ENCODE peak calls at places on chromosomes 7 and 10, in ten cellular contexts. Z is brain microvascular endothelial cell, F is Karpas-422, G is kidney, X is transverse colon, O is OCI-LY7, U is hepatocyte, D is fibroblast of lung, K is right lobe of liver, I is HCT116. H is an unnamed sample.

GRCh38 chr7:10483671-10484070 is 490.0 kb upstream of the PHF14 start:
- DNase-seq in Z (no peak), F (no peak), G (no peak), X (no peak), O (no peak), U (no peak), D (peak; percentile 2), K (no peak), I (no peak), H (no peak)

GRCh38 chr10:89389254-89389653 is 3.2 kb upstream of the IFIT1 start:
- DNase-seq in Z (no peak), F (no peak), G (no peak), X (no peak), O (peak; percentile 27), U (peak; percentile 37), D (peak; percentile 29), K (no peak), I (peak; percentile 22), H (no peak)

GRCh38 chr10:47076949-47077348 is 165.7 kb downstream of the PTPN20 start:
- DNase-seq in Z (no peak), F (no peak), G (no peak), X (no peak), O (no peak), U (no peak), D (peak; percentile 29), K (no peak), I (no peak), H (no peak)

GRCh38 chr7:80482938-80483337 is 28.9 kb downstream of the GNAT3 start:
- DNase-seq in Z (no peak), F (no peak), G (no peak), X (no peak), O (no peak), U (no peak), D (peak; percentile 13), K (no peak), I (no peak), H (no peak)

GRCh38 chr10:31133628-31134302 is 102.1 kb upstream of the ZNF438 start:
- DNase-seq in Z (no peak), F (peak; percentile 83), G (peak; percentile 96), X (peak; percentile 85), O (peak; percentile 24), U (peak; percentile 87), D (peak; percentile 75), K (peak; percentile 79), I (no peak), H (peak; percentile 80)

GRCh38 chr7:68336534-68336933 is 1261.7 kb upstream of the AUTS2 start:
- DNase-seq in Z (no peak), F (no peak), G (no peak), X (no peak), O (no peak), U (no peak), D (no peak), K (no peak), I (no peak), H (no peak)

GRCh38 chr10:29210469-29210868 is 78.4 kb upstream of the LYZL1 start:
- DNase-seq in Z (no peak), F (no peak), G (no peak), X (no peak), O (no peak), U (no peak), D (no peak), K (no peak), I (no peak), H (no peak)

GRCh38 chr7:3013975-3014792 is 29.5 kb downstream of the CARD11 start:
- DNase-seq in Z (no peak), F (no peak), G (peak; percentile 29), X (no peak), O (no peak), U (no peak), D (no peak), K (no peak), I (no peak), H (no peak)

GRCh38 chr7:157431173-157431950 is 94.6 kb downstream of the DNAJB6 start:
- DNase-seq in Z (no peak), F (no peak), G (peak; percentile 74), X (no peak), O (no peak), U (no peak), D (no peak), K (no peak), I (no peak), H (no peak)

GRCh38 chr7:42181566-42181965 is 55.4 kb downstream of the GLI3 start:
- DNase-seq in Z (no peak), F (no peak), G (no peak), X (no peak), O (no peak), U (no peak), D (peak; percentile 45), K (no peak), I (no peak), H (no peak)

GRCh38 chr7:13845601-13846000 is 143.9 kb downstream of the ETV1 start:
- DNase-seq in Z (no peak), F (no peak), G (no peak), X (no peak), O (no peak), U (no peak), D (no peak), K (no peak), I (no peak), H (no peak)

GRCh38 chr7:111982804-111983203 is 223.4 kb downstream of the DOCK4 start:
- DNase-seq in Z (peak; percentile 53), F (no peak), G (no peak), X (no peak), O (no peak), U (no peak), D (peak; percentile 63), K (no peak), I (no peak), H (no peak)

GRCh38 chr10:77463967-77464745 is 173.5 kb downstream of the KCNMA1 start:
- DNase-seq in Z (peak; percentile 45), F (no peak), G (no peak), X (no peak), O (no peak), U (no peak), D (peak; percentile 37), K (no peak), I (no peak), H (no peak)

GRCh38 chr10:133109736-133110532 is 22.2 kb downstream of the ADGRA1 start:
- DNase-seq in Z (no peak), F (no peak), G (no peak), X (no peak), O (no peak), U (peak; percentile 47), D (no peak), K (no peak), I (no peak), H (peak; percentile 51)

GRCh38 chr10:72038458-72039001 is 49.8 kb downstream of the SPOCK2 start:
- DNase-seq in Z (peak; percentile 16), F (no peak), G (no peak), X (no peak), O (no peak), U (peak; percentile 54), D (peak; percentile 54), K (no peak), I (no peak), H (peak; percentile 51)

GRCh38 chr7:87474533-87475358 is 734 bp downstream of the ABCB4 start:
- DNase-seq in Z (peak; percentile 28), F (peak; percentile 56), G (no peak), X (peak; percentile 11), O (peak; percentile 82), U (peak; percentile 25), D (peak; percentile 65), K (no peak), I (no peak), H (no peak)

GRCh38 chr10:98636921-98637329 is 190.2 kb upstream of the HPS1 start:
- DNase-seq in Z (no peak), F (no peak), G (no peak), X (no peak), O (no peak), U (no peak), D (no peak), K (no peak), I (no peak), H (no peak)

GRCh38 chr10:16520900-16521299 is 779 bp downstream of the C1QL3 start:
- DNase-seq in Z (no peak), F (peak; percentile 56), G (peak; percentile 79), X (no peak), O (no peak), U (peak; percentile 51), D (peak; percentile 9), K (no peak), I (no peak), H (no peak)

GRCh38 chr7:12770227-12770975 is 83.0 kb downstream of the ARL4A start:
- DNase-seq in Z (no peak), F (no peak), G (no peak), X (peak; percentile 29), O (no peak), U (no peak), D (peak; percentile 61), K (peak; percentile 72), I (no peak), H (peak; percentile 51)

GRCh38 chr7:85001493-85002345 is 185.1 kb downstream of the SEMA3D start:
- DNase-seq in Z (no peak), F (no peak), G (no peak), X (no peak), O (no peak), U (no peak), D (no peak), K (no peak), I (no peak), H (no peak)
- H3K36me3 ChIP-seq in Z (no peaks in the 10 kb centered on the region), F (no peaks in the 10 kb centered on the region), G (no peaks in the 10 kb centered on the region), X (no peaks in the 10 kb centered on the region), O (no peaks in the 10 kb centered on the region), U (no peaks in the 10 kb centered on the region), D (no peaks in the 10 kb centered on the region), K (no peaks in the 10 kb centered on the region), I (no peaks in the 10 kb centered on the region), H (no peaks in the 10 kb centered on the region)

GRCh38 chr10:21519981-21520436 is 5.5 kb downstream of the SKIDA1 start:
- DNase-seq in Z (peak; percentile 70), F (peak; percentile 62), G (no peak), X (no peak), O (no peak), U (peak; percentile 44), D (peak; percentile 86), K (no peak), I (no peak), H (peak; percentile 41)
- H3K4me3 ChIP-seq in Z (peak overlapping the region; percentile 68), F (peak overlapping the region; percentile 64), G (peak overlapping the region; percentile 81), X (peak overlapping the region; percentile 20), O (peak overlapping the region; percentile 47), U (peak overlapping the region; percentile 38), D (peak overlapping the region; percentile 30), K (peak overlapping the region; percentile 58), I (peak overlapping the region; percentile 63), H (peak overlapping the region; percentile 66)

GRCh38 chr10:122997864-122998263 is 10.7 kb downstream of the IKZF5 start:
- DNase-seq in Z (no peak), F (no peak), G (no peak), X (no peak), O (no peak), U (no peak), D (no peak), K (no peak), I (no peak), H (no peak)
- H3K36me3 ChIP-seq in Z (peaks cover 9% of the 10 kb centered on the region), F (peaks cover 36% of the 10 kb centered on the region), G (peaks cover 21% of the 10 kb centered on the region), X (peaks cover 19% of the 10 kb centered on the region), O (peaks cover 82% of the 10 kb centered on the region), U (no peaks in the 10 kb centered on the region), D (peaks cover 6% of the 10 kb centered on the region), K (peaks cover 31% of the 10 kb centered on the region), I (peaks cover 7% of the 10 kb centered on the region), H (peaks cover 13% of the 10 kb centered on the region)

DNA sequence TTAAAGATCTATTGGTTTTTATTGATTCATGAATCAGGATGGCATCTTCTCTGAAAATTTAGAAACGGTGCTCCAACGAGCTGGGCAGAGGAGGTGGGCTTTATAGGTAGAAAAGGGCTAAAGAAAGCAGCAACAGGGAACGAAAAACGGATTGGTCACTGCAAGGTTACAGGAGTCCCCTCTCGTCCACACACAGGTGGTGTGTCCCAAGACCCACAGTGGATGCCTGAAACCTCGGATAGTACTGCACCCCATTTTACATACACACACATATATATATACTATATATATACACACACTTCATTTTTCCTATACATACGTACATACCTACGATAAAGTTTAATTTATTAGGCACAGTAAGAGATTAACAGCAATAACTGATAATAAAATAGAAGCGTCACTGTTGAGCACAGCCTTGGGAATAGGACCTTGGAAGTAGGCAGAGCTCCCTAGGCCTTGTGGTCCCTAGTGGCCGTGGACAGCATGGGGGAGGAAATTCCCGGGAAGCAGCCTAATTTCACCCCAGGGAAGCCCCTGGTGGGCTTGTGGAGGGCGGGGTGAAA is 737 bp upstream of the NUB1 start:
- DNase-seq in Z (no peak), F (no peak), G (no peak), X (no peak), O (no peak), U (no peak), D (no peak), K (no peak), I (no peak), H (no peak)
- H3K4me3 ChIP-seq in Z (peak overlapping the region; percentile 45), F (no peak overlapping the region), G (peak overlapping the region; percentile 18), X (peak overlapping the region; percentile 95), O (peak overlapping the region; percentile 84), U (no peak overlapping the region), D (no peak overlapping the region), K (peak overlapping the region; percentile 92), I (peak overlapping the region; percentile 65), H (peak overlapping the region; percentile 72)